ENCODE peak calls at places on chromosome 7, in eight cellular contexts. A is OCI-LY7, L is AG04449, F is cardiac septum, R is ascending aorta, D is iPS DF 19.7, V is GM12891, N is kidney glomerular epithelial cell. B is an unnamed sample.

GRCh38 chr7:87933605-87933952 is 472 bp upstream of the ADAM22 start:
- DNase-seq in D (no peak), R (no peak), L (no peak), N (no peak), F (no peak), V (no peak), A (peak), B (peak)

GRCh38 chr7:133709036-133709880 is 417.9 kb upstream of the LRGUK start:
- DNase-seq in L (no peak), V (no peak), F (no peak), D (no peak), N (no peak), R (no peak), A (no peak), B (no peak)

GRCh38 chr7:24836084-24836483 is 78.8 kb upstream of the GSDME start:
- DNase-seq in V (no peak), N (no peak), A (peak), D (no peak), R (no peak), F (no peak), L (no peak), B (peak)

GRCh38 chr7:3436746-3437145 is 135.7 kb downstream of the SDK1 start:
- DNase-seq in N (no peak), F (no peak), R (no peak), D (no peak), A (no peak), V (no peak), L (no peak), B (no peak)

GRCh38 chr7:130995252-130996081 is 261.5 kb upstream of the KLF14 start:
- DNase-seq in V (no peak), A (no peak), N (no peak), F (no peak), L (no peak), R (no peak), D (no peak), B (no peak)

GRCh38 chr7:118195837-118196474 is 12.0 kb downstream of the LSM8 start:
- DNase-seq in F (no peak), R (no peak), V (no peak), L (no peak), A (peak), N (peak), D (peak), B (peak)

GRCh38 chr7:36863901-36864701 is 139.8 kb upstream of the AOAH start:
- DNase-seq in N (no peak), V (no peak), D (no peak), L (no peak), F (no peak), A (no peak), R (no peak), B (no peak)

GRCh38 chr7:80273327-80273726 is 138.7 kb downstream of the GNAI1 start:
- DNase-seq in A (no peak), N (peak), V (no peak), R (no peak), D (no peak), L (no peak), F (no peak), B (no peak)

GRCh38 chr7:93551063-93551895 is 23.2 kb downstream of the CALCR start:
- DNase-seq in R (no peak), V (no peak), F (no peak), D (no peak), N (peak), L (peak), A (peak), B (peak)

GRCh38 chr7:28558236-28558635 is 145.9 kb downstream of the CREB5 start:
- DNase-seq in D (no peak), A (peak), V (no peak), L (no peak), N (no peak), F (no peak), R (no peak), B (no peak)

GRCh38 chr7:150668472-150668911 is 17.0 kb upstream of the GIMAP2 start:
- DNase-seq in F (no peak), V (no peak), N (no peak), A (no peak), D (no peak), R (no peak), L (no peak), B (peak)

GRCh38 chr7:42237891-42238531 is 1.0 kb upstream of the GLI3 start:
- DNase-seq in A (no peak), F (peak), R (peak), N (no peak), V (no peak), D (no peak), L (no peak), B (no peak)

GRCh38 chr7:111138196-111138569 is 47.3 kb downstream of the LRRN3 start:
- DNase-seq in V (no peak), N (peak), L (no peak), A (no peak), R (peak), F (no peak), D (no peak), B (peak)

GRCh38 chr7:1567082-1567771 is 2.6 kb downstream of the PSMG3 start:
- DNase-seq in N (peak), L (no peak), D (no peak), V (no peak), R (no peak), F (no peak), A (no peak), B (no peak)

GRCh38 chr7:4100691-4101090 is 581.4 kb upstream of the FOXK1 start:
- DNase-seq in L (no peak), A (no peak), D (no peak), N (no peak), F (no peak), V (no peak), R (no peak), B (no peak)

GRCh38 chr7:127251458-127252379 is 1.0 kb downstream of the GRM8 start:
- DNase-seq in N (no peak), D (no peak), V (peak), A (no peak), L (no peak), R (no peak), F (no peak), B (peak)

GRCh38 chr7:54705436-54705835 is 53.6 kb downstream of the SEC61G start:
- DNase-seq in V (no peak), D (no peak), L (no peak), F (no peak), N (peak), R (no peak), A (no peak), B (no peak)

GRCh38 chr7:69448071-69448470 is 150.2 kb upstream of the AUTS2 start:
- DNase-seq in F (no peak), N (no peak), L (no peak), D (no peak), R (no peak), V (no peak), A (no peak), B (no peak)

GRCh38 chr7:150380463-150380862 is 1.3 kb downstream of the ZNF775 start:
- DNase-seq in N (no peak), V (peak), L (no peak), D (no peak), R (peak), A (no peak), F (no peak), B (peak)

GRCh38 chr7:1124164-1124563 is 35.8 kb downstream of the ZFAND2A start:
- DNase-seq in R (no peak), N (no peak), D (no peak), F (peak), V (no peak), L (no peak), A (no peak), B (no peak)

B was measured in GM10248.